ENCODE peak calls at places on chromosomes 13 and 19, in five cellular contexts. One of them, this sample, is unnamed.

GRCh38 chr13:112077729-112078128 is 10.8 kb downstream of the SOX1 start:
- DNase-seq in SK-N-SH: no peak
- DNase-seq in HepG2: no peak
- DNase-seq in GM12878: no peak
- DNase-seq in K562: no peak
- DNase-seq in this sample: no peak

GRCh38 chr13:30671271-30671815 is 53.6 kb downstream of the USPL1 start:
- DNase-seq in SK-N-SH: no peak
- DNase-seq in HepG2: no peak
- DNase-seq in GM12878: no peak
- DNase-seq in K562: no peak
- DNase-seq in this sample: no peak

GRCh38 chr13:97434417-97435296 is 688 bp downstream of the RAP2A start:
- DNase-seq in SK-N-SH: peak; percentile 22
- DNase-seq in HepG2: no peak
- DNase-seq in GM12878: no peak
- DNase-seq in K562: no peak
- DNase-seq in this sample: peak; percentile 6

GRCh38 chr13:92804346-92804745 is 422.3 kb upstream of the GPC6 start:
- DNase-seq in SK-N-SH: no peak
- DNase-seq in HepG2: no peak
- DNase-seq in GM12878: no peak
- DNase-seq in K562: no peak
- DNase-seq in this sample: no peak

GRCh38 chr19:35773020-35773809 is 2.1 kb upstream of the ARHGAP33 start:
- DNase-seq in SK-N-SH: no peak
- DNase-seq in HepG2: no peak
- DNase-seq in GM12878: no peak
- DNase-seq in K562: no peak
- DNase-seq in this sample: no peak

GRCh38 chr13:95784161-95784880 is 107.4 kb downstream of the DNAJC3 start:
- DNase-seq in SK-N-SH: no peak
- DNase-seq in HepG2: peak; percentile 9
- DNase-seq in GM12878: no peak
- DNase-seq in K562: no peak
- DNase-seq in this sample: no peak

GRCh38 chr19:54190942-54191670 is at the start of gene TSEN34:
- DNase-seq in SK-N-SH: peak; percentile 90
- DNase-seq in HepG2: peak; percentile 71
- DNase-seq in GM12878: no peak
- DNase-seq in K562: peak; percentile 77
- DNase-seq in this sample: peak; percentile 71

GRCh38 chr13:31431722-31432137 is 232.0 kb downstream of the B3GLCT start:
- DNase-seq in SK-N-SH: peak; percentile 46
- DNase-seq in HepG2: peak; percentile 10
- DNase-seq in GM12878: no peak
- DNase-seq in K562: peak; percentile 60
- DNase-seq in this sample: peak; percentile 58

GRCh38 chr19:29609636-29610035 is 3.6 kb downstream of the POP4 start:
- DNase-seq in SK-N-SH: no peak
- DNase-seq in HepG2: no peak
- DNase-seq in GM12878: no peak
- DNase-seq in K562: no peak
- DNase-seq in this sample: no peak

GRCh38 chr19:39765091-39766076 is 13.3 kb upstream of the LEUTX start:
- DNase-seq in SK-N-SH: peak; percentile 29
- DNase-seq in HepG2: peak; percentile 48
- DNase-seq in GM12878: no peak
- DNase-seq in K562: peak; percentile 54
- DNase-seq in this sample: peak; percentile 45

GRCh38 chr13:110641055-110642015 is 26.0 kb downstream of the NAXD start:
- DNase-seq in SK-N-SH: peak; percentile 81
- DNase-seq in HepG2: no peak
- DNase-seq in GM12878: no peak
- DNase-seq in K562: no peak
- DNase-seq in this sample: no peak

GRCh38 chr19:45403272-45403671 is 1.6 kb downstream of the PPP1R13L start:
- DNase-seq in SK-N-SH: no peak
- DNase-seq in HepG2: no peak
- DNase-seq in GM12878: no peak
- DNase-seq in K562: no peak
- DNase-seq in this sample: no peak
- TF ChIP-seq FOXM1 in SK-N-SH: no peak
- TF ChIP-seq FOXM1 in HepG2: no peak
- TF ChIP-seq FOXM1 in GM12878: no peak
- TF ChIP-seq FOXM1 in K562: no peak
- TF ChIP-seq FOXM1 in this sample: no peak

GRCh38 chr13:113874177-113874576 is 10.3 kb upstream of the GAS6 start:
- DNase-seq in SK-N-SH: no peak
- DNase-seq in HepG2: no peak
- DNase-seq in GM12878: no peak
- DNase-seq in K562: no peak
- DNase-seq in this sample: no peak

GRCh38 chr13:113875829-113876228 is 12.0 kb upstream of the GAS6 start:
- DNase-seq in SK-N-SH: no peak
- DNase-seq in HepG2: no peak
- DNase-seq in GM12878: no peak
- DNase-seq in K562: no peak
- DNase-seq in this sample: no peak

GRCh38 chr13:113875429-113875815 is 11.5 kb upstream of the GAS6 start:
- DNase-seq in SK-N-SH: no peak
- DNase-seq in HepG2: no peak
- DNase-seq in GM12878: no peak
- DNase-seq in K562: no peak
- DNase-seq in this sample: no peak

GRCh38 chr13:113876341-113877148 is 12.7 kb upstream of the GAS6 start:
- DNase-seq in SK-N-SH: no peak
- DNase-seq in HepG2: no peak
- DNase-seq in GM12878: no peak
- DNase-seq in K562: no peak
- DNase-seq in this sample: no peak

GRCh38 chr13:113874579-113875428 is 10.9 kb upstream of the GAS6 start:
- DNase-seq in SK-N-SH: no peak
- DNase-seq in HepG2: no peak
- DNase-seq in GM12878: no peak
- DNase-seq in K562: no peak
- DNase-seq in this sample: no peak
- TF ChIP-seq FOXM1 in SK-N-SH: no peak
- TF ChIP-seq FOXM1 in HepG2: no peak
- TF ChIP-seq FOXM1 in GM12878: no peak
- TF ChIP-seq FOXM1 in K562: no peak
- TF ChIP-seq FOXM1 in this sample: no peak

GRCh38 chr13:51823351-51823750 is 19.4 kb upstream of the DHRS12 start:
- DNase-seq in SK-N-SH: no peak
- DNase-seq in HepG2: no peak
- DNase-seq in GM12878: no peak
- DNase-seq in K562: no peak
- DNase-seq in this sample: no peak

GRCh38 chr13:51823861-51824260 is 19.9 kb upstream of the DHRS12 start:
- DNase-seq in SK-N-SH: no peak
- DNase-seq in HepG2: no peak
- DNase-seq in GM12878: no peak
- DNase-seq in K562: no peak
- DNase-seq in this sample: no peak

GRCh38 chr13:51819544-51819943 is 15.6 kb upstream of the DHRS12 start:
- DNase-seq in SK-N-SH: no peak
- DNase-seq in HepG2: no peak
- DNase-seq in GM12878: no peak
- DNase-seq in K562: no peak
- DNase-seq in this sample: no peak

GRCh38 chr13:51821666-51822065 is 17.7 kb upstream of the DHRS12 start:
- DNase-seq in SK-N-SH: no peak
- DNase-seq in HepG2: no peak
- DNase-seq in GM12878: no peak
- DNase-seq in K562: no peak
- DNase-seq in this sample: no peak

DNA sequence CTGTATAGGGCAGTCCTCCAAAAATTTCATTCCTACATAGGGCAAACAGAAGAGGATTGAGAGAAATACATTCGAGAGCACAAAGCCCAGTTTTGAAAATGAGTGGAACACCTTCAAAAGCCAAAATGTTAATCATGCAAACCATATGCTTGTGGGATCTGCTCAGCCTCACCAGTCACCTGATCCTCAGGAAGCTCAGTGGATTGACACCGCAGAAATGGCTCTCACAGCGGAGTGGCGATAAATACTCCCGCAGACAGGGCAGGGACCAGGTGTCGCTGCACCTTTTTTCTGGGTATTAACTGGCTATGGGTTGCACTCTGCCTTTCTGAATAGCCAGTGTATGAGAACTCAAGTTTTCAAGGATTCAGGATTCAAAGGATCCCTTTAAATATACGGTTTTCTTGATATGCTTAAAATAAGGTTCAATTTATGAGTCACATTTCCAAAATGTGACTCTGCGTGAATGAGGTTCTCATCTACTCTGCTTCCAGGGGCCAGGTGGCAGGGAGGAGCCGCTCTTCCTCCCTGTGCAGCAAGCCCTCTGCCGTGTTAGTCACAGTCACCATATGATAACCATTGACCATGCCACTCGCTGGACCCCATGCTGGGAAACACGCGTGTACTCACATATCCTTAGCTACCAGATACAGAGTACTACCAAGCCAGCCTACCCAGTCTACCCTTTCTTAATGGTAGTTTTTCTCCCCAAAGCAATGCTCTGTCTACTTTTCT is 18.3 kb upstream of the DHRS12 start:
- DNase-seq in SK-N-SH: no peak
- DNase-seq in HepG2: no peak
- DNase-seq in GM12878: no peak
- DNase-seq in K562: no peak
- DNase-seq in this sample: no peak
- TF ChIP-seq FOXM1 in SK-N-SH: no peak
- TF ChIP-seq FOXM1 in HepG2: no peak
- TF ChIP-seq FOXM1 in GM12878: no peak
- TF ChIP-seq FOXM1 in K562: no peak
- TF ChIP-seq FOXM1 in this sample: no peak

GRCh38 chr19:41920878-41921277 is 7.4 kb downstream of the ERFL start:
- DNase-seq in SK-N-SH: no peak
- DNase-seq in HepG2: no peak
- DNase-seq in GM12878: no peak
- DNase-seq in K562: peak; percentile 59
- DNase-seq in this sample: no peak
- TF ChIP-seq FOXM1 in SK-N-SH: no peak
- TF ChIP-seq FOXM1 in HepG2: no peak
- TF ChIP-seq FOXM1 in GM12878: no peak
- TF ChIP-seq FOXM1 in K562: no peak
- TF ChIP-seq FOXM1 in this sample: no peak